ENCODE peak calls at places on chromosomes 5 and 9, in six cellular contexts. E is heart left ventricle, I is uterus, Z is IMR-90, W is HCT116, B is GM12891. Q is an unnamed sample.

GRCh38 chr5:160133071-160133917 is 14.0 kb upstream of the PWWP2A start:
- DNase-seq in Z (no peak), B (no peak), W (no peak), E (peak), I (peak), Q (no peak)

GRCh38 chr5:91339053-91339710 is 43.9 kb downstream of the ARRDC3 start:
- DNase-seq in I (no peak), E (no peak), B (no peak), Z (peak), W (no peak), Q (no peak)

GRCh38 chr9:115202960-115203751 is 85.2 kb upstream of the TNC start:
- DNase-seq in I (peak), Z (peak), W (no peak), B (no peak), E (peak), Q (no peak)

GRCh38 chr9:112112519-112112918 is 62.6 kb downstream of the SUSD1 start:
- DNase-seq in I (no peak), E (no peak), B (no peak), W (peak), Z (peak), Q (no peak)

GRCh38 chr5:150498501-150498900 is 9.4 kb upstream of the NDST1 start:
- DNase-seq in I (no peak), W (no peak), E (no peak), B (no peak), Z (no peak), Q (no peak)

GRCh38 chr5:82018462-82018861 is 46.6 kb downstream of the ATG10 start:
- DNase-seq in Z (peak), W (no peak), E (peak), I (no peak), B (no peak), Q (peak)

GRCh38 chr5:6636293-6636692 is 3.1 kb downstream of the SRD5A1 start:
- DNase-seq in B (no peak), Z (no peak), W (no peak), E (no peak), I (no peak), Q (peak)

GRCh38 chr9:26133537-26133936 is 455.3 kb upstream of the TUSC1 start:
- DNase-seq in I (no peak), B (no peak), W (no peak), Z (no peak), E (no peak), Q (no peak)

GRCh38 chr5:69049151-69049550 is 44.7 kb upstream of the SLC30A5 start:
- DNase-seq in B (no peak), E (no peak), I (no peak), W (no peak), Z (no peak), Q (no peak)

GRCh38 chr5:160183075-160183474 is 46.2 kb upstream of the FABP6 start:
- DNase-seq in W (no peak), I (no peak), E (no peak), B (no peak), Z (peak), Q (no peak)

DNA sequence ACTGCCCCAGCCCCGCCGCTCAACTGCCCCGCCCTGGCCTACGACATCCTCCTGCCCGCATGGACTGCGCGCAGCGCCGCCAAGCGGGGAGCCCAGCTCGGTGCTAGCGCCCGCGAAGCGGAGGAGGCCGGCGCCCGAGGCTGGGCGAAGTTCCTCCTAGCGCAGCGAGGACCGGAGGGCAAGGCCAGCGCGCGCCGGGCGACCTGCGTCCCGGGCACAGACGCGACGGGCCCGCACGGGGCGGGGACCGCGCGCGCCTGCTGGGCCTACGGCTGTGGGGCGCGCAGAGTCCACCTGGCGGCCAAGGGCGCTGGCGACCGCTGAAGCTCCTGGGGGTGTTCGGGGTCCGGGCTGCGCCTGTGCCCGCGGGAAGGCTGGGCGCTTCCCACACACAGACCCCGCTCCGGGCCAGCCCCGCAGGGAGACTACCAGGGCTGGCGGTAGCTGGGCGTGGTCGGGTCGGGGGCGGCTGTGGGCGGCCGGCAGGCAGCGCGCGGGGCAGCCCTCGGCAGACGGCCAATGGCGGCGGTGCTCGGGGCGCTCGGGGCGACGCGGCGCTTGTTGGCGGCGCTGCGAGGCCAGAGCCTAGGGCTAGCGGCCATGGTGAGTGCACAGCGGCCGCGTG is at the start of gene PCBD2:
- DNase-seq in I (peak), Z (peak), E (peak), B (peak), W (peak), Q (peak)
- TF ChIP-seq POLR2A in I (peak), Z (peak), E (no peak), B (peak), W (peak), Q (peak)

DNA sequence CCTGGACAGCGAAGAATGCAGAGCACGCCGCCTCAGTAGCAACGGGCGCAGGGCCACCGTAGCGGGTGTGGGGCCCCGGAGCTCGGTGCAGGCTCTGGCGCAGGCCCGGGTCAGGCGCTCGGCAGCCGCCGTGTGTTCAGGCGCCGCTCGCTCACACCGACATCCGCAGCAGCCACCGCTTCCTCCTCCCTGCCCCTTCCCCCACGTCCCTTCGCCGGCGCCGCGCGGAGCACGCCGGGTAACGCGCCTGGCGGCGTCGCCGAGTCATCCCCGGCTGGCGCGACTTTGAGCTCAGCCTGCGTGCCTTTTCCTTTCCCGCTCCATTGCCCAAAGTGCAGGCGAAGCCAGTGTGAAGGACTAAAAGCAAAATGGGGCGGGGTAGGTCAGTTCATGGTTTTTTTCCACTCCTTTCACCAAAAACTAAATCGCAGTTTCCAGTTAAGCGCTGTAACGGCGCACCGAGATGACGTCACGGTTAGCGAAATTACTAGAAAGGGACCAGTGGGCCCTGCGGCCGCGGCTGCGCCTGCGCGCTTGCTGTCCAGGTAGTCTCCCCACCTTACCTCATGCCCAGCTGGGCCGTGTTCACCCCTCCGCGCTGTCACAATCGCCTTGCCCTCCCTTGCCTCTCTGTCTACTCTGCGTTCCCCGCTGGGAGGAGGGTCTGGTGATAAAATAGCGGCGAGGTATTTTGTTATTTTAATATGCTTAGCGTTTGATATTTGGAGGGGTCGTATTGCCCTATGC is at the start of gene UBQLN1:
- DNase-seq in W (peak), Z (peak), E (peak), B (peak), I (peak), Q (peak)
- TF ChIP-seq POLR2A in W (peak), Z (peak), E (peak), B (peak), I (peak), Q (peak)

GRCh38 chr9:86923061-86923460 is 24.2 kb downstream of the GAS1 start:
- DNase-seq in I (no peak), W (no peak), B (no peak), Z (no peak), E (no peak), Q (no peak)

GRCh38 chr9:86924206-86924605 is 23.1 kb downstream of the GAS1 start:
- DNase-seq in I (no peak), E (no peak), Z (no peak), B (no peak), W (no peak), Q (no peak)

GRCh38 chr9:86921141-86921868 is 26.0 kb downstream of the GAS1 start:
- DNase-seq in W (no peak), I (no peak), Z (no peak), B (no peak), E (no peak), Q (no peak)

DNA sequence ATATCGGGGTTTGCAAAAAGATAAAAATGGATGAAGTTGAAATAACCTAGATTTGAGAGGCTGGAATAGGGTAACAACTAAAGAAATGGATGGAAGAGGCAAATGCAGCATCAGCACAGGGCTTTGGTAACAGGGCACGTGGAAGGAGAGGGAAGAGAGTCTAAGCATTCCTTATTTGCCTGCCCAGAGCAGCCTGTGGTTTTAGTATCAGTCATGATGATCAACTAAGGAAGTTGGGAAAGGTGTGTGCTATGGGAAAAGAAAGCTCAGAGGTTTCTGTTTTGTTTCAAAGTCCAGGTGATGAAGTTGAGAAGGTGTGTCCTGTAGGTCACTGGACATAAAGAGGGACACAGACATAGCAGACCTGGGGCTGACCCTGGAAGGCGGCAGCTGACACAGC is 28.8 kb downstream of the GAS1 start:
- DNase-seq in Z (no peak), I (no peak), E (no peak), W (no peak), B (no peak), Q (no peak)
- TF ChIP-seq POLR2A in Z (no peak), I (no peak), E (no peak), W (no peak), B (no peak), Q (no peak)

DNA sequence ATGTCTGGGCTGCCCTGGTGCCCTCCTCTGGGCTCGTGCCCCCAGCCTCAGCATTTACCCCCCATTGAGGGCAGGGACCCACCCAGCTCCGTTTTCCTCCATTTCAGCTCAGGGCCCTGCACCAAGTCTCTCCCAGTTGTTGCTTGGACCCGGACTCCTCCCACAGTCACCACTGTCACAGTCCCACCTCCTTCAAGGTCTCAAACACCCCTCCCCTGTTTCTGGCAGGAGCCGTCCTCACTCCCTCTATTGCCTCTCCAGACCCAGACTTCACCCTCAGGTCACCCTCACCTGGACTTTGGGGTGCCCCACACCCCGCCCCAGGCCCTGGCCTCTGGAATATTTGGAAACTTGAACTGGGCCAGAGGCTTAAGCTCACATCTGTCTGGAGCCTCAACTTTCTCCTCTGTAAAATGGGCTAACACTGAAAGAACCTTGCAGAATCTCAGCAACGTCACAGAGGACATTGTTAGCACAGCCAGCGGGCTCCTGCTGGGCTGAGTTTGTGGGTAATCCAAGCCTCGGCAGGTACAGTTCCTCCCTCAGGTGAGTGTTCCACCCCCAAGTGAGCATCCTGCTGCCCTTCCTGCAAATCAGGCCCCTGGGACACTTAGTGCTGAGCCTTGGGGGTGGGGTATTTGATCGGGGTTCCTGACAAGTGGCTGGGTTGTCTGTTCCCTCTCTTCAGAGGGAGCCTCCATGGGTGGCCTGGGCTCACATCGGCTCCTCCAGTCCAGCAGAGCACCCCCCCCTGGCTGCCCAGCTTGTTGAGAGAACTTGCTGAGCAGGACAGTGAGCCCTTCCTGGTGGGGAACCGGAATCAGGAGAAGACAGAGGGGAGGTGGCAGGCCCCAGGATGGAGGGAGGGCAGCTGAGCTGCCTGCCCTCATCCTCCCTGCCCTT is 130.1 kb downstream of the C9orf50 start:
- DNase-seq in W (no peak), E (peak), I (peak), Z (no peak), B (no peak), Q (no peak)
- TF ChIP-seq POLR2A in W (no peak), E (no peak), I (no peak), Z (no peak), B (no peak), Q (no peak)

Q was measured in erythroblast.